ENCODE peak calls at places on chromosome 15, in nine cellular contexts. One of them, this sample, is unnamed.

GRCh38 chr15:66650433-66650832 is 51.6 kb upstream of the SMAD6 start:
- DNase-seq in cortex of kidney: no peak
- DNase-seq in naive B cell: no peak
- DNase-seq in astrocyte of the spinal cord: no peak
- DNase-seq in RCC 7860: peak
- DNase-seq in stimulated activated CD8-positive, alpha-beta memory T cell treated with anti-CD3 and anti-CD28 coated beads, Interleukin-15, amount 100 ng/mL, for 1 hour: no peak
- DNase-seq in ovary: no peak
- DNase-seq in T-helper 9 cell: no peak
- DNase-seq in body of pancreas: no peak
- DNase-seq in this sample: peak

GRCh38 chr15:68441045-68441743 is 9.2 kb upstream of the ITGA11 start:
- DNase-seq in cortex of kidney: no peak
- DNase-seq in naive B cell: no peak
- DNase-seq in astrocyte of the spinal cord: no peak
- DNase-seq in RCC 7860: no peak
- DNase-seq in stimulated activated CD8-positive, alpha-beta memory T cell treated with anti-CD3 and anti-CD28 coated beads, Interleukin-15, amount 100 ng/mL, for 1 hour: no peak
- DNase-seq in ovary: no peak
- DNase-seq in T-helper 9 cell: no peak
- DNase-seq in body of pancreas: no peak
- DNase-seq in this sample: no peak

GRCh38 chr15:69664572-69665326 is 212.1 kb downstream of the RPLP1 start:
- DNase-seq in cortex of kidney: no peak
- DNase-seq in naive B cell: no peak
- DNase-seq in astrocyte of the spinal cord: no peak
- DNase-seq in RCC 7860: no peak
- DNase-seq in stimulated activated CD8-positive, alpha-beta memory T cell treated with anti-CD3 and anti-CD28 coated beads, Interleukin-15, amount 100 ng/mL, for 1 hour: no peak
- DNase-seq in ovary: no peak
- DNase-seq in T-helper 9 cell: no peak
- DNase-seq in body of pancreas: no peak
- DNase-seq in this sample: no peak

GRCh38 chr15:67796728-67797127 is 28.6 kb upstream of the SKOR1 start:
- DNase-seq in cortex of kidney: no peak
- DNase-seq in naive B cell: no peak
- DNase-seq in astrocyte of the spinal cord: no peak
- DNase-seq in RCC 7860: no peak
- DNase-seq in stimulated activated CD8-positive, alpha-beta memory T cell treated with anti-CD3 and anti-CD28 coated beads, Interleukin-15, amount 100 ng/mL, for 1 hour: no peak
- DNase-seq in ovary: no peak
- DNase-seq in T-helper 9 cell: no peak
- DNase-seq in body of pancreas: no peak
- DNase-seq in this sample: no peak

GRCh38 chr15:93298901-93299300 is 209.9 kb upstream of the RGMA start:
- DNase-seq in cortex of kidney: no peak
- DNase-seq in naive B cell: no peak
- DNase-seq in astrocyte of the spinal cord: no peak
- DNase-seq in RCC 7860: no peak
- DNase-seq in stimulated activated CD8-positive, alpha-beta memory T cell treated with anti-CD3 and anti-CD28 coated beads, Interleukin-15, amount 100 ng/mL, for 1 hour: no peak
- DNase-seq in ovary: no peak
- DNase-seq in T-helper 9 cell: no peak
- DNase-seq in body of pancreas: no peak
- DNase-seq in this sample: peak

GRCh38 chr15:99134317-99134821 is 29.5 kb downstream of the SYNM start:
- DNase-seq in cortex of kidney: no peak
- DNase-seq in naive B cell: no peak
- DNase-seq in astrocyte of the spinal cord: no peak
- DNase-seq in RCC 7860: no peak
- DNase-seq in stimulated activated CD8-positive, alpha-beta memory T cell treated with anti-CD3 and anti-CD28 coated beads, Interleukin-15, amount 100 ng/mL, for 1 hour: no peak
- DNase-seq in ovary: no peak
- DNase-seq in T-helper 9 cell: no peak
- DNase-seq in body of pancreas: no peak
- DNase-seq in this sample: no peak

GRCh38 chr15:76177491-76178040 is 117.8 kb downstream of the TMEM266 start:
- DNase-seq in cortex of kidney: no peak
- DNase-seq in naive B cell: no peak
- DNase-seq in astrocyte of the spinal cord: no peak
- DNase-seq in RCC 7860: no peak
- DNase-seq in stimulated activated CD8-positive, alpha-beta memory T cell treated with anti-CD3 and anti-CD28 coated beads, Interleukin-15, amount 100 ng/mL, for 1 hour: no peak
- DNase-seq in ovary: no peak
- DNase-seq in T-helper 9 cell: no peak
- DNase-seq in body of pancreas: no peak
- DNase-seq in this sample: peak

GRCh38 chr15:86394866-86395265 is 315.2 kb downstream of the AGBL1 start:
- DNase-seq in cortex of kidney: no peak
- DNase-seq in naive B cell: no peak
- DNase-seq in astrocyte of the spinal cord: no peak
- DNase-seq in RCC 7860: no peak
- DNase-seq in stimulated activated CD8-positive, alpha-beta memory T cell treated with anti-CD3 and anti-CD28 coated beads, Interleukin-15, amount 100 ng/mL, for 1 hour: no peak
- DNase-seq in ovary: no peak
- DNase-seq in T-helper 9 cell: no peak
- DNase-seq in body of pancreas: no peak
- DNase-seq in this sample: no peak

GRCh38 chr15:55357774-55358173 is 38.8 kb downstream of the PIGB start:
- DNase-seq in cortex of kidney: no peak
- DNase-seq in naive B cell: no peak
- DNase-seq in astrocyte of the spinal cord: no peak
- DNase-seq in RCC 7860: no peak
- DNase-seq in stimulated activated CD8-positive, alpha-beta memory T cell treated with anti-CD3 and anti-CD28 coated beads, Interleukin-15, amount 100 ng/mL, for 1 hour: no peak
- DNase-seq in ovary: no peak
- DNase-seq in T-helper 9 cell: no peak
- DNase-seq in body of pancreas: no peak
- DNase-seq in this sample: no peak

This sample was measured in MCF 10A.